ENCODE peak calls at places on chromosomes 11 and 22, in six cellular contexts. One of them, this sample, is unnamed.

GRCh38 chr22:41917906-41918791 is 3.3 kb upstream of the SHISA8 start:
- DNase-seq in GM13977: no peak
- DNase-seq in upper lobe of right lung: no peak
- DNase-seq in G401: no peak
- DNase-seq in bronchial epithelial cell: peak; percentile 68
- DNase-seq in endodermal cell: no peak
- DNase-seq in this sample: no peak

GRCh38 chr11:30046211-30046945 is 29.5 kb upstream of the KCNA4 start:
- DNase-seq in GM13977: no peak
- DNase-seq in upper lobe of right lung: no peak
- DNase-seq in G401: no peak
- DNase-seq in bronchial epithelial cell: no peak
- DNase-seq in endodermal cell: peak; percentile 78
- DNase-seq in this sample: no peak

GRCh38 chr11:123272565-123272964 is 77.5 kb upstream of the CLMP start:
- DNase-seq in GM13977: no peak
- DNase-seq in upper lobe of right lung: no peak
- DNase-seq in G401: no peak
- DNase-seq in bronchial epithelial cell: peak; percentile 92
- DNase-seq in endodermal cell: no peak
- DNase-seq in this sample: no peak

GRCh38 chr11:70627219-70627618 is 228.9 kb downstream of the CTTN start:
- DNase-seq in GM13977: no peak
- DNase-seq in upper lobe of right lung: no peak
- DNase-seq in G401: no peak
- DNase-seq in bronchial epithelial cell: no peak
- DNase-seq in endodermal cell: no peak
- DNase-seq in this sample: no peak

GRCh38 chr11:120810251-120810650 is 213.7 kb upstream of the TBCEL start:
- DNase-seq in GM13977: no peak
- DNase-seq in upper lobe of right lung: no peak
- DNase-seq in G401: no peak
- DNase-seq in bronchial epithelial cell: no peak
- DNase-seq in endodermal cell: no peak
- DNase-seq in this sample: no peak

GRCh38 chr11:120186799-120187591 is 23.8 kb upstream of the OAF start:
- DNase-seq in GM13977: peak; percentile 46
- DNase-seq in upper lobe of right lung: peak; percentile 59
- DNase-seq in G401: no peak
- DNase-seq in bronchial epithelial cell: peak; percentile 93
- DNase-seq in endodermal cell: peak; percentile 38
- DNase-seq in this sample: peak; percentile 68

GRCh38 chr22:39558254-39558727 is 12.3 kb upstream of the CACNA1I start:
- DNase-seq in GM13977: no peak
- DNase-seq in upper lobe of right lung: no peak
- DNase-seq in G401: no peak
- DNase-seq in bronchial epithelial cell: no peak
- DNase-seq in endodermal cell: peak; percentile 73
- DNase-seq in this sample: no peak

GRCh38 chr11:11253487-11253886 is 99.6 kb downstream of the CSNK2A3 start:
- DNase-seq in GM13977: no peak
- DNase-seq in upper lobe of right lung: no peak
- DNase-seq in G401: no peak
- DNase-seq in bronchial epithelial cell: no peak
- DNase-seq in endodermal cell: peak; percentile 43
- DNase-seq in this sample: no peak

This sample was measured in cardiac septum.